ENCODE peak calls at places on chromosomes 16 and 17, in nine cellular contexts. One of them, this sample, is unnamed.

GRCh38 chr17:61584266-61584665 is 6.8 kb downstream of the NACA2 start:
- DNase-seq in H1: no peak
- DNase-seq in upper lobe of left lung: no peak
- DNase-seq in HepG2: no peak
- DNase-seq in A549: no peak
- DNase-seq in sigmoid colon: no peak
- DNase-seq in SK-N-SH: no peak
- DNase-seq in stomach: no peak
- DNase-seq in tibial nerve: no peak
- DNase-seq in this sample: no peak

GRCh38 chr16:877242-878065 is 76.9 kb upstream of the GNG13 start:
- DNase-seq in H1: no peak
- DNase-seq in sigmoid colon: peak; percentile 30
- DNase-seq in SK-N-SH: no peak
- DNase-seq in stomach: no peak
- DNase-seq in tibial nerve: no peak
- DNase-seq in A549: no peak
- DNase-seq in HepG2: no peak
- DNase-seq in upper lobe of left lung: peak; percentile 61
- DNase-seq in this sample: no peak

GRCh38 chr17:77537566-77537965 is 396.8 kb downstream of the SEC14L1 start:
- DNase-seq in sigmoid colon: no peak
- DNase-seq in H1: no peak
- DNase-seq in HepG2: no peak
- DNase-seq in tibial nerve: no peak
- DNase-seq in SK-N-SH: no peak
- DNase-seq in A549: no peak
- DNase-seq in upper lobe of left lung: no peak
- DNase-seq in stomach: no peak
- DNase-seq in this sample: no peak

GRCh38 chr17:82317394-82318168 is at the start of gene CD7:
- DNase-seq in HepG2: peak; percentile 64
- DNase-seq in upper lobe of left lung: peak; percentile 56
- DNase-seq in stomach: no peak
- DNase-seq in SK-N-SH: no peak
- DNase-seq in sigmoid colon: no peak
- DNase-seq in A549: no peak
- DNase-seq in tibial nerve: no peak
- DNase-seq in H1: no peak
- DNase-seq in this sample: no peak

GRCh38 chr16:27980919-27981670 is 82.4 kb downstream of the GSG1L start:
- DNase-seq in A549: no peak
- DNase-seq in upper lobe of left lung: no peak
- DNase-seq in HepG2: no peak
- DNase-seq in tibial nerve: no peak
- DNase-seq in SK-N-SH: peak; percentile 40
- DNase-seq in H1: no peak
- DNase-seq in stomach: no peak
- DNase-seq in sigmoid colon: no peak
- DNase-seq in this sample: no peak

GRCh38 chr16:67150833-67151396 is at the start of gene B3GNT9:
- DNase-seq in tibial nerve: peak; percentile 56
- DNase-seq in H1: no peak
- DNase-seq in SK-N-SH: peak; percentile 92
- DNase-seq in stomach: peak; percentile 67
- DNase-seq in HepG2: peak; percentile 56
- DNase-seq in sigmoid colon: peak; percentile 91
- DNase-seq in upper lobe of left lung: peak; percentile 93
- DNase-seq in A549: peak; percentile 65
- DNase-seq in this sample: peak; percentile 83

GRCh38 chr16:70676571-70677498 is 9.0 kb downstream of the MTSS2 start:
- DNase-seq in tibial nerve: no peak
- DNase-seq in H1: no peak
- DNase-seq in SK-N-SH: peak; percentile 16
- DNase-seq in A549: no peak
- DNase-seq in HepG2: no peak
- DNase-seq in upper lobe of left lung: peak; percentile 48
- DNase-seq in sigmoid colon: peak; percentile 68
- DNase-seq in stomach: no peak
- DNase-seq in this sample: no peak

GRCh38 chr17:65122836-65123756 is 14.1 kb upstream of the RGS9 start:
- DNase-seq in tibial nerve: peak; percentile 70
- DNase-seq in SK-N-SH: peak; percentile 95
- DNase-seq in HepG2: peak; percentile 83
- DNase-seq in A549: peak; percentile 94
- DNase-seq in H1: peak; percentile 69
- DNase-seq in stomach: peak; percentile 83
- DNase-seq in upper lobe of left lung: peak; percentile 91
- DNase-seq in sigmoid colon: peak; percentile 91
- DNase-seq in this sample: peak; percentile 82

GRCh38 chr16:67651847-67652246 is 6.9 kb downstream of the CARMIL2 start:
- DNase-seq in SK-N-SH: peak; percentile 39
- DNase-seq in upper lobe of left lung: no peak
- DNase-seq in A549: no peak
- DNase-seq in stomach: no peak
- DNase-seq in tibial nerve: no peak
- DNase-seq in H1: no peak
- DNase-seq in sigmoid colon: no peak
- DNase-seq in HepG2: no peak
- DNase-seq in this sample: no peak

GRCh38 chr17:1423456-1424135 is 23.6 kb upstream of the YWHAE start:
- DNase-seq in A549: no peak
- DNase-seq in stomach: no peak
- DNase-seq in H1: no peak
- DNase-seq in upper lobe of left lung: no peak
- DNase-seq in tibial nerve: no peak
- DNase-seq in sigmoid colon: no peak
- DNase-seq in HepG2: no peak
- DNase-seq in SK-N-SH: no peak
- DNase-seq in this sample: no peak

GRCh38 chr17:59616253-59616920 is 3.3 kb upstream of the CLTC start:
- DNase-seq in A549: no peak
- DNase-seq in H1: no peak
- DNase-seq in stomach: no peak
- DNase-seq in SK-N-SH: no peak
- DNase-seq in tibial nerve: no peak
- DNase-seq in sigmoid colon: no peak
- DNase-seq in upper lobe of left lung: no peak
- DNase-seq in HepG2: no peak
- DNase-seq in this sample: no peak

GRCh38 chr17:71980171-71980570 is 140.6 kb upstream of the SOX9 start:
- DNase-seq in sigmoid colon: no peak
- DNase-seq in SK-N-SH: no peak
- DNase-seq in stomach: no peak
- DNase-seq in H1: no peak
- DNase-seq in A549: no peak
- DNase-seq in HepG2: no peak
- DNase-seq in tibial nerve: no peak
- DNase-seq in upper lobe of left lung: no peak
- DNase-seq in this sample: no peak

GRCh38 chr16:55478827-55479559 is at the start of gene MMP2:
- DNase-seq in sigmoid colon: peak; percentile 93
- DNase-seq in upper lobe of left lung: peak; percentile 90
- DNase-seq in A549: no peak
- DNase-seq in H1: peak; percentile 51
- DNase-seq in SK-N-SH: peak; percentile 96
- DNase-seq in HepG2: no peak
- DNase-seq in tibial nerve: peak; percentile 82
- DNase-seq in stomach: peak; percentile 43
- DNase-seq in this sample: peak; percentile 82

GRCh38 chr16:78647491-78647890 is 548.0 kb downstream of the WWOX start:
- DNase-seq in stomach: no peak
- DNase-seq in A549: no peak
- DNase-seq in HepG2: no peak
- DNase-seq in sigmoid colon: no peak
- DNase-seq in upper lobe of left lung: no peak
- DNase-seq in H1: no peak
- DNase-seq in tibial nerve: no peak
- DNase-seq in SK-N-SH: no peak
- DNase-seq in this sample: no peak

GRCh38 chr17:45405250-45406086 is 27.2 kb downstream of the ARHGAP27 start:
- DNase-seq in stomach: no peak
- DNase-seq in upper lobe of left lung: peak; percentile 78
- DNase-seq in tibial nerve: no peak
- DNase-seq in SK-N-SH: peak; percentile 94
- DNase-seq in sigmoid colon: no peak
- DNase-seq in H1: peak; percentile 99
- DNase-seq in HepG2: no peak
- DNase-seq in A549: peak; percentile 42
- DNase-seq in this sample: no peak

GRCh38 chr17:28738680-28739384 is 5.0 kb upstream of the TRAF4 start:
- DNase-seq in upper lobe of left lung: no peak
- DNase-seq in tibial nerve: no peak
- DNase-seq in HepG2: no peak
- DNase-seq in stomach: no peak
- DNase-seq in SK-N-SH: no peak
- DNase-seq in H1: no peak
- DNase-seq in sigmoid colon: no peak
- DNase-seq in A549: no peak
- DNase-seq in this sample: no peak
- TF ChIP-seq EP300 in upper lobe of left lung: no peak
- TF ChIP-seq EP300 in tibial nerve: no peak
- TF ChIP-seq EP300 in HepG2: no peak
- TF ChIP-seq EP300 in stomach: no peak
- TF ChIP-seq EP300 in SK-N-SH: no peak
- TF ChIP-seq EP300 in H1: no peak
- TF ChIP-seq EP300 in sigmoid colon: no peak
- TF ChIP-seq EP300 in A549: no peak
- TF ChIP-seq EP300 in this sample: no peak

GRCh38 chr17:41519501-41520224 is 973 bp upstream of the KRT15 start:
- DNase-seq in HepG2: no peak
- DNase-seq in sigmoid colon: no peak
- DNase-seq in SK-N-SH: no peak
- DNase-seq in upper lobe of left lung: no peak
- DNase-seq in stomach: no peak
- DNase-seq in H1: no peak
- DNase-seq in A549: no peak
- DNase-seq in tibial nerve: no peak
- DNase-seq in this sample: no peak

GRCh38 chr17:41523225-41523593 is 4.5 kb upstream of the KRT15 start:
- DNase-seq in A549: no peak
- DNase-seq in stomach: no peak
- DNase-seq in tibial nerve: no peak
- DNase-seq in SK-N-SH: no peak
- DNase-seq in sigmoid colon: no peak
- DNase-seq in HepG2: no peak
- DNase-seq in upper lobe of left lung: no peak
- DNase-seq in H1: no peak
- DNase-seq in this sample: no peak

GRCh38 chr17:41520821-41521521 is 2.3 kb upstream of the KRT15 start:
- DNase-seq in sigmoid colon: no peak
- DNase-seq in tibial nerve: no peak
- DNase-seq in SK-N-SH: peak; percentile 77
- DNase-seq in HepG2: no peak
- DNase-seq in upper lobe of left lung: peak; percentile 67
- DNase-seq in A549: no peak
- DNase-seq in H1: no peak
- DNase-seq in stomach: no peak
- DNase-seq in this sample: peak; percentile 50

GRCh38 chr17:41522301-41523224 is 3.9 kb upstream of the KRT15 start:
- DNase-seq in sigmoid colon: no peak
- DNase-seq in stomach: no peak
- DNase-seq in SK-N-SH: no peak
- DNase-seq in A549: no peak
- DNase-seq in tibial nerve: no peak
- DNase-seq in H1: no peak
- DNase-seq in HepG2: no peak
- DNase-seq in upper lobe of left lung: peak; percentile 10
- DNase-seq in this sample: no peak

DNA sequence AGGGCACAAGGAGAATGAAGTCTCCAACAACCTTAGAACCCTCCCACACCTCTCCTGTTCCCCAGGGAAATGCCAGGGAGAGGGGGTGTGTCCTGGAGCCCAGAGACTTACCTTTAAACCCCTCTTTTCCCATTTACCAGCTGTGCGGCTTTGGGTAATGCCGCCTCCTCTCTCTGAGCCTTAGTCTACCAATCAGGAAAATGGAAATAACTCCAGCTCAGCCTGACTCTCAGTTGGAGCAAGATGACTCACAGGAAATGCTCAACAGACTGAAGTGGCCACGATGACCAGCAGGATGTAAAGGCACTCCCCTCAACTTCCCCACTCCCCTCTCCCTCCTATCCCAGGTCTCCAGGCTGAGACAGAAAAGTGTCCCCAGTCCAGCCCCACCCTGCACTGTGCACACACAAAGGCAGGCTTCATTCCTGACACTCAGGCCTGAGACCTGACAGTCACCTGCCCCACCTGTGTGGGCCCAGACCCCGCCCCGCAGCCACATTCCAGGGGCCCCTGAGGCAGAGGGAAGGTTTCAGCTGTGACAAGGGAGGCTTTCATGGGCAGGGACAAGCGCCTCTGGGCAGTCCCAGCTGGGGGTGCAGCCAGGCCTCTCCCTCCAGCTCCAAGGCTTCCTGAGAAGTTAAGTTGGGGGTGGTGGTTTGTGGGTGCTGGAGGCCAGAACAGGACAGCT is 3.0 kb upstream of the KRT15 start:
- DNase-seq in upper lobe of left lung: peak; percentile 90
- DNase-seq in sigmoid colon: no peak
- DNase-seq in tibial nerve: no peak
- DNase-seq in SK-N-SH: no peak
- DNase-seq in A549: peak; percentile 83
- DNase-seq in H1: no peak
- DNase-seq in HepG2: peak; percentile 81
- DNase-seq in stomach: peak; percentile 51
- DNase-seq in this sample: no peak
- TF ChIP-seq CTCF in upper lobe of left lung: no peak
- TF ChIP-seq CTCF in sigmoid colon: no peak
- TF ChIP-seq CTCF in tibial nerve: no peak
- TF ChIP-seq CTCF in SK-N-SH: no peak
- TF ChIP-seq CTCF in A549: no peak
- TF ChIP-seq CTCF in H1: no peak
- TF ChIP-seq CTCF in HepG2: no peak
- TF ChIP-seq CTCF in stomach: no peak
- TF ChIP-seq CTCF in this sample: no peak

GRCh38 chr17:8266648-8267479 is 17.8 kb downstream of the PFAS start:
- DNase-seq in tibial nerve: no peak
- DNase-seq in stomach: no peak
- DNase-seq in SK-N-SH: no peak
- DNase-seq in H1: no peak
- DNase-seq in A549: no peak
- DNase-seq in upper lobe of left lung: peak; percentile 62
- DNase-seq in HepG2: no peak
- DNase-seq in sigmoid colon: no peak
- DNase-seq in this sample: no peak
- H3K9me3 ChIP-seq in tibial nerve: no peaks in the 10 kb centered on the region
- H3K9me3 ChIP-seq in stomach: no peaks in the 10 kb centered on the region
- H3K9me3 ChIP-seq in SK-N-SH: no peaks in the 10 kb centered on the region
- H3K9me3 ChIP-seq in H1: no peaks in the 10 kb centered on the region
- H3K9me3 ChIP-seq in A549: no peaks in the 10 kb centered on the region
- H3K9me3 ChIP-seq in upper lobe of left lung: no peaks in the 10 kb centered on the region
- H3K9me3 ChIP-seq in HepG2: no peaks in the 10 kb centered on the region
- H3K9me3 ChIP-seq in sigmoid colon: no peaks in the 10 kb centered on the region
- H3K9me3 ChIP-seq in this sample: no peaks in the 10 kb centered on the region

DNA sequence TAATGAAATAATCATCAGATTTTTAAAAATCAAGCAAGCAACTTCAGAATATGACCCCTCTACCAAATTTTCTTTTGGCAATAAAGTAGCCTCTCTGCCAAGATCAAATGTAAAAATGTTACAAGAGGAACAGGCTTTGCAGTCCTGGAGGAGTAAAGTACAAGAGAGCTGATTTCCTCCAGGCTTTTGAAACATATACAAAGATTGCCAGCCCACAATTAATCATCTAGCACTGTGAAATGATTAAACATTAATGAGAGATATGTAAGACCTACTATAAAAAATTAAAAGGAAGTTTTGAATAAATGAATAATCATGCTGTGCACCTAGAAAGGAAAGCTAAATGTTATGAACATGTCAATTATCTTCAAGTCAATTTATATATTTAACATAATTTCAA is 26.3 kb downstream of the TXNDC11 start:
- DNase-seq in H1: no peak
- DNase-seq in sigmoid colon: no peak
- DNase-seq in upper lobe of left lung: no peak
- DNase-seq in A549: no peak
- DNase-seq in SK-N-SH: no peak
- DNase-seq in stomach: no peak
- DNase-seq in tibial nerve: no peak
- DNase-seq in HepG2: no peak
- DNase-seq in this sample: no peak
- TF ChIP-seq EP300 in H1: no peak
- TF ChIP-seq EP300 in sigmoid colon: no peak
- TF ChIP-seq EP300 in upper lobe of left lung: no peak
- TF ChIP-seq EP300 in A549: no peak
- TF ChIP-seq EP300 in SK-N-SH: no peak
- TF ChIP-seq EP300 in stomach: no peak
- TF ChIP-seq EP300 in tibial nerve: no peak
- TF ChIP-seq EP300 in HepG2: no peak
- TF ChIP-seq EP300 in this sample: no peak

This sample was measured in ovary.